ENCODE peak calls at places on chromosomes 5 and 9, in four cellular contexts. V is HCT116, L is uterus, U is A549. O is an unnamed sample.

GRCh38 chr5:177096162-177097015 is 9.7 kb downstream of the FGFR4 start:
- DNase-seq in V (no peak), L (no peak), U (no peak), O (no peak)

GRCh38 chr9:31089822-31090221 is 1294.6 kb upstream of the ACO1 start:
- DNase-seq in V (no peak), L (no peak), U (no peak), O (no peak)

GRCh38 chr9:70256123-70256551 is 2.6 kb upstream of the SMC5 start:
- DNase-seq in V (no peak), L (no peak), U (no peak), O (no peak)

GRCh38 chr5:114360362-114360761 is 1.5 kb upstream of the KCNN2 start:
- DNase-seq in V (no peak), L (no peak), U (no peak), O (no peak)

GRCh38 chr5:132883261-132883834 is 9.9 kb downstream of the LEAP2 start:
- DNase-seq in V (peak; percentile 52), L (no peak), U (peak; percentile 80), O (no peak)

GRCh38 chr5:6781711-6782110 is 68.5 kb downstream of the TENT4A start:
- DNase-seq in V (no peak), L (no peak), U (no peak), O (no peak)

GRCh38 chr9:68637020-68637419 is 68.0 kb upstream of the PIP5K1B start:
- DNase-seq in V (no peak), L (no peak), U (no peak), O (no peak)

GRCh38 chr9:37949576-37949975 is 45.6 kb upstream of the SLC25A51 start:
- DNase-seq in V (no peak), L (no peak), U (peak; percentile 48), O (no peak)

GRCh38 chr5:100723229-100723628 is 179.9 kb downstream of the ST8SIA4 start:
- DNase-seq in V (no peak), L (no peak), U (no peak), O (no peak)

GRCh38 chr9:116717150-116717549 is 30.0 kb downstream of the TRIM32 start:
- DNase-seq in V (no peak), L (no peak), U (no peak), O (no peak)

GRCh38 chr9:33041459-33042188 is 16.6 kb downstream of the DNAJA1 start:
- DNase-seq in V (no peak), L (no peak), U (no peak), O (no peak)

GRCh38 chr9:133869674-133870419 is 122.3 kb downstream of the VAV2 start:
- DNase-seq in V (no peak), L (no peak), U (no peak), O (no peak)

GRCh38 chr9:75198436-75198835 is 110.1 kb downstream of the OSTF1 start:
- DNase-seq in V (no peak), L (no peak), U (no peak), O (no peak)

GRCh38 chr5:148843510-148844318 is 17.3 kb downstream of the ADRB2 start:
- DNase-seq in V (no peak), L (no peak), U (no peak), O (no peak)

GRCh38 chr9:95224371-95225015 is 93.0 kb downstream of the FANCC start:
- DNase-seq in V (no peak), L (no peak), U (no peak), O (no peak)

GRCh38 chr9:116687762-116688160 is 656 bp downstream of the TRIM32 start:
- DNase-seq in V (no peak), L (no peak), U (no peak), O (no peak)

GRCh38 chr5:15333091-15333490 is 166.9 kb upstream of the FBXL7 start:
- DNase-seq in V (no peak), L (no peak), U (no peak), O (no peak)

GRCh38 chr9:7243838-7244237 is 486.1 kb downstream of the KDM4C start:
- DNase-seq in V (no peak), L (no peak), U (no peak), O (no peak)
- TF ChIP-seq POLR2A in V (no peak), L (no peak), U (no peak), O (no peak)

DNA sequence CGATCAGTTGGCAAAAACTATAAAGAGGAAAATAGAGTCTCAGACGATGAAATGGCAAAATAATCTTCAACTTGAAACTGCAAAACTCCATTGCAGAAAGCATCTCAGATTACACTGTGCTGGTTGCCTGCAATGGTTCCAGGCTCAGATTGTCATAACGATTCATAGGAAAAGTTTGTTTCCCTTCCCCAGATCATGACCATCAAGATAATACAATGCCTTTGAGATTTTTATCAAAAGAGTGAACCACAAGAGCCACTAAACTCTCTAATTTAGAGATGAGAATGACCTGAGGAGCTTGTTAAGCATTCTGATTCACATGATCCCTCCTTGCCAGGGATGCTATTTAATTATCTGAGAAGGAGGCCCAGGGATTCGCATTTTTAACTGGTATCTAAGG is 52.6 kb upstream of the ITGA1 start:
- DNase-seq in V (no peak), L (no peak), U (no peak), O (no peak)
- TF ChIP-seq CTCF in V (no peak), L (no peak), U (no peak), O (no peak)

DNA sequence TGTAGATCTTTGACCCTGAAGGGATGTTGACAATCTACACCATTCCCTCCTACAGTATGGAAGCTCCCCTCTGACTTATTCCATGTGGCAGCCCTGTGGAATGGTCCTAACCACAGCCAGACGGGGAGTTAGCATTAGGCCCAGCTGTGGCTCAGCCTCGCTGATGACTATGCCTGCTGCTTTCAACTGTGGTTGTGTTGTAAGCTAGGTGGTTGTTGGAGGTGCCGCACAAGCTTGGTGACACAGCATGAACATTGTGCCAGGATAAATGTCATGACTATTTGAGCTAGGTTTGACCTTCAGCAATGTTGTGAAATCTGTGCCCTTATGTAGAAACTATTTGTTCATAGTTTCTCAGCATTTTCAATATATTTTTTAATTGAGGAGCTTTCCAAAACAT is 40.6 kb downstream of the SGCD start:
- DNase-seq in V (no peak), L (no peak), U (no peak), O (no peak)
- TF ChIP-seq POLR2A in V (no peak), L (no peak), U (no peak), O (no peak)

DNA sequence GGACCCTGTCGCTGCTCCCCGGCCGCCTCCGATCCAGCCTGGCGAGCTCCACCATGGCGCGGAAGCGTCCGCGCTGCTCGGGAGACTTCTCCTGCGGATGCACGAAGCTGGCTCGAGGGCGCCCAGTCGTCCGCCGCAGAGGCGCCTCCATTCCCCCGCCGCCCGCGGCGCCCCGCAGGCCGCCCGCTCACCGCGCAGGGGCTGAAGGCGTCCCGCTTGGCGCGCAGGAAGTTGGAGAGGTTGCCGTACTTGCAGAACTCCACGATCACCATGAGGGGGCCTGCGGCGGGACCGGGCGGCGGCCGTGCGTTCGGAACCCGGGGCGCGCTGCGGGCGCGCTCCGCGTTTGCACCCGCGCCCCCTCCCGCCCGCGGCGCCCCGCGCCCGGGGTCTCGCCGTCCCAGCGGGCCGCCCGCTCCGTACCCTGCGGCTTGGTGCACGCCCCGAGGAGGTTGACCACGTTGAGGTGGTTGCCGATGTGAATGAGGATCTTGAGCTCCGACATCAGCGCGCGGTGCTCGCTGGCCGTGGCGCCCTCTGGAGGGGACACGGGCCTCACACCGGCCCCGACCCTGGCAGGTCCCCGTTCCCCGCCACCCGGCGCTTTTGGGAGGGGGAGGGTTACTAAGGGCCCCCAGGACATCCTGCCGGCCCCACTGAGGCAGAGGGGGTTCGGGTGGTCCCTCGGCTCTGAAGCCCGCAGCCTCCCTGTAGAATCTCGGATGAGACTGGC is 27.7 kb upstream of the SCGB3A1 start:
- DNase-seq in V (no peak), L (no peak), U (peak; percentile 83), O (no peak)
- TF ChIP-seq CTCF in V (no peak), L (no peak), U (peak; percentile 90), O (no peak)

DNA sequence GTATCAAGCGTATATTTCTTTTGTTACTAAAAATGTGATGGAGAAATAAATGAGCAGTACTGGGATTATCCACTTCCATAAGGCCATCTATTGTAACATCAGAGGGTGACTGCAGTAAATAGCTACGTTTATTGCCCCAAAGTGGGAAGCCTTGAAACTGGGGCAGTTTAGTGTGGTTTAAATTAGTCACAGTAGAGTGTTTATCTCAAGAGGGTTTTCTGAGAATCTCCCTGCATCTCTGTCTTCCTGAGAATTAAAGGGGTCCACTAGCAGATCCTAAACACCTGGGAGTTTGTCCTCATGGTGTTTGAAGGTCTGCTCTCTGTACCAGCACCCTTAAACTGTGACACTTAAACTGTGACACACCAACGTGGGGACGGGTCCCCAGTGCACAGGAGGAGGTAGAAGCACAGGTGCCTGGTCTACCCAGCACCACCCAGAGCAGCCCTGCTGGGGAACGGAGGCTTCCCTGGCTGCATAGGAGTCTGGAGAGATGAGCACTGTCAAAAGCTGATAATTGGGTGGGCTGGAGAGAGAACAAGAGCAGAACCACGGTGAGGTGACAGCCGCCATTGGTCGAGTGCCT is 25.2 kb downstream of the PRRC2B start:
- DNase-seq in V (no peak), L (no peak), U (no peak), O (no peak)
- TF ChIP-seq POLR2A in V (no peak), L (no peak), U (no peak), O (no peak)

GRCh38 chr9:3329361-3329760 is 196.4 kb downstream of the RFX3 start:
- DNase-seq in V (no peak), L (no peak), U (no peak), O (no peak)

GRCh38 chr9:3336951-3337350 is 188.8 kb downstream of the RFX3 start:
- DNase-seq in V (no peak), L (no peak), U (no peak), O (no peak)

GRCh38 chr9:3330792-3331420 is 194.9 kb downstream of the RFX3 start:
- DNase-seq in V (no peak), L (no peak), U (peak; percentile 37), O (no peak)

GRCh38 chr9:3332802-3333201 is 193.0 kb downstream of the RFX3 start:
- DNase-seq in V (no peak), L (no peak), U (no peak), O (no peak)

DNA sequence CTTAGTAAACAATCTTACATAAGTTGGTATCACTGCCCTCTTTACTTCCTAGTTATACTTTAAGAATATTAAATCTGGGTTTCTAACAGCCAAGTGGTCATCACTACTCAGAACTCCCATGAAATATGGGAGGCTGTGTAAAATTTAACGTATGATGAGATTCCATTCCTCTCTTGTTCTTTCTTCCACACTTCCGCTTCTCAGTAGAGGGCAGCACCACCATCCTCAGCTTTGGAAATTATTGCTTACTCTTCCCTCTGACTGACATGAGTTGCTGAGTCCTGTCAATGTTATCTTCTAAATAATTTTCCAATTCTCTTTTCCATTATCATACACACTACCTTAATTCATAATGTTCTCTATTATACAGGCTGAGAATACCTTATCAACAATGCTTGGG is 194.0 kb downstream of the RFX3 start:
- DNase-seq in V (peak; percentile 18), L (no peak), U (peak; percentile 27), O (no peak)
- TF ChIP-seq CTCF in V (peak; percentile 57), L (no peak), U (peak; percentile 44), O (no peak)

DNA sequence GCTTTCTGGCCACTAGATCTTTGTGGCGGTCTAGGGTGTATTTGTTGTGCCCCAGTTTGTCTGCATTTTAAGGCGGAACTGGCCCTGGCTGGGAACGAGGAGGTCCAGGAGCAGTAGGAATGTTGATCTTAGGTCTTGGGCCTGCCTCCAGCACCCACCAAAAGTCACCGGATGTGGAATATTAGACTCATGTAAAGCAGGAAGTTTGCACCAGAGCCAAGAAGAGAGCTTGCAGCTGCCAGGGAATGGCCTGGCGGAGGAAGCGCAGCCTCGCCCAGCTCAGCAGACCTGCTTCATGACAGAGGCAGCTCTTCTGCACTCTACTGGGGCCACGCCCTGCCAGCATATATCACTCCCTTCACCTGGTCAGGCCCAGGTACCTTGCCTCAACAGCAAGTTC is 3.3 kb downstream of the GPX3 start:
- DNase-seq in V (no peak), L (no peak), U (no peak), O (peak; percentile 78)
- TF ChIP-seq POLR2A in V (no peak), L (no peak), U (no peak), O (no peak)